ENCODE peak calls at places on chromosomes 5 and 9, in nine cellular contexts. One of them, this sample, is unnamed.

GRCh38 chr5:1268056-1268455 is 26.8 kb downstream of the TERT start:
- DNase-seq in A549: no peak
- DNase-seq in brain microvascular endothelial cell: no peak
- DNase-seq in H9: no peak
- DNase-seq in tibial nerve: no peak
- DNase-seq in left ventricle myocardium inferior: no peak
- DNase-seq in adrenal gland: no peak
- DNase-seq in tibial artery: no peak
- DNase-seq in GM23338: no peak
- DNase-seq in this sample: no peak

GRCh38 chr9:30982301-30982700 is 1402.1 kb upstream of the ACO1 start:
- DNase-seq in A549: no peak
- DNase-seq in brain microvascular endothelial cell: no peak
- DNase-seq in H9: no peak
- DNase-seq in tibial nerve: no peak
- DNase-seq in left ventricle myocardium inferior: no peak
- DNase-seq in adrenal gland: no peak
- DNase-seq in tibial artery: no peak
- DNase-seq in GM23338: no peak
- DNase-seq in this sample: no peak

GRCh38 chr9:10265102-10265708 is 347.6 kb downstream of the PTPRD start:
- DNase-seq in A549: no peak
- DNase-seq in brain microvascular endothelial cell: peak
- DNase-seq in H9: no peak
- DNase-seq in tibial nerve: no peak
- DNase-seq in left ventricle myocardium inferior: no peak
- DNase-seq in adrenal gland: no peak
- DNase-seq in tibial artery: no peak
- DNase-seq in GM23338: no peak
- DNase-seq in this sample: no peak

GRCh38 chr5:111407562-111407961 is 104.8 kb downstream of the STARD4 start:
- DNase-seq in A549: no peak
- DNase-seq in brain microvascular endothelial cell: peak
- DNase-seq in H9: no peak
- DNase-seq in tibial nerve: no peak
- DNase-seq in left ventricle myocardium inferior: no peak
- DNase-seq in adrenal gland: no peak
- DNase-seq in tibial artery: no peak
- DNase-seq in GM23338: no peak
- DNase-seq in this sample: no peak

GRCh38 chr9:91036356-91036755 is 234.7 kb downstream of the SYK start:
- DNase-seq in A549: no peak
- DNase-seq in brain microvascular endothelial cell: no peak
- DNase-seq in H9: no peak
- DNase-seq in tibial nerve: no peak
- DNase-seq in left ventricle myocardium inferior: no peak
- DNase-seq in adrenal gland: no peak
- DNase-seq in tibial artery: no peak
- DNase-seq in GM23338: no peak
- DNase-seq in this sample: no peak

GRCh38 chr5:147918101-147918500 is 11.8 kb upstream of the C5orf46 start:
- DNase-seq in A549: no peak
- DNase-seq in brain microvascular endothelial cell: no peak
- DNase-seq in H9: no peak
- DNase-seq in tibial nerve: no peak
- DNase-seq in left ventricle myocardium inferior: no peak
- DNase-seq in adrenal gland: no peak
- DNase-seq in tibial artery: no peak
- DNase-seq in GM23338: no peak
- DNase-seq in this sample: no peak

GRCh38 chr5:141094481-141095262 is at the start of gene PCDHB2:
- DNase-seq in A549: peak
- DNase-seq in brain microvascular endothelial cell: no peak
- DNase-seq in H9: peak
- DNase-seq in tibial nerve: peak
- DNase-seq in left ventricle myocardium inferior: no peak
- DNase-seq in adrenal gland: no peak
- DNase-seq in tibial artery: no peak
- DNase-seq in GM23338: peak
- DNase-seq in this sample: no peak

GRCh38 chr5:53067641-53068040 is 41.9 kb downstream of the MOCS2 start:
- DNase-seq in A549: no peak
- DNase-seq in brain microvascular endothelial cell: peak
- DNase-seq in H9: no peak
- DNase-seq in tibial nerve: no peak
- DNase-seq in left ventricle myocardium inferior: no peak
- DNase-seq in adrenal gland: no peak
- DNase-seq in tibial artery: no peak
- DNase-seq in GM23338: no peak
- DNase-seq in this sample: no peak

GRCh38 chr5:142792865-142793232 is 22.7 kb downstream of the ARHGAP26 start:
- DNase-seq in A549: no peak
- DNase-seq in brain microvascular endothelial cell: no peak
- DNase-seq in H9: no peak
- DNase-seq in tibial nerve: no peak
- DNase-seq in left ventricle myocardium inferior: no peak
- DNase-seq in adrenal gland: no peak
- DNase-seq in tibial artery: no peak
- DNase-seq in GM23338: no peak
- DNase-seq in this sample: no peak

GRCh38 chr5:177332031-177332895 is 19.2 kb downstream of the LMAN2 start:
- DNase-seq in A549: no peak
- DNase-seq in brain microvascular endothelial cell: no peak
- DNase-seq in H9: no peak
- DNase-seq in tibial nerve: no peak
- DNase-seq in left ventricle myocardium inferior: no peak
- DNase-seq in adrenal gland: no peak
- DNase-seq in tibial artery: no peak
- DNase-seq in GM23338: no peak
- DNase-seq in this sample: no peak

GRCh38 chr9:82606761-82607382 is 456.1 kb downstream of the RASEF start:
- DNase-seq in A549: peak
- DNase-seq in brain microvascular endothelial cell: peak
- DNase-seq in H9: peak
- DNase-seq in tibial nerve: peak
- DNase-seq in left ventricle myocardium inferior: no peak
- DNase-seq in adrenal gland: peak
- DNase-seq in tibial artery: no peak
- DNase-seq in GM23338: peak
- DNase-seq in this sample: no peak

GRCh38 chr9:14654932-14655331 is 38.3 kb downstream of the ZDHHC21 start:
- DNase-seq in A549: peak
- DNase-seq in brain microvascular endothelial cell: no peak
- DNase-seq in H9: no peak
- DNase-seq in tibial nerve: no peak
- DNase-seq in left ventricle myocardium inferior: no peak
- DNase-seq in adrenal gland: no peak
- DNase-seq in tibial artery: no peak
- DNase-seq in GM23338: no peak
- DNase-seq in this sample: no peak

GRCh38 chr5:77423022-77423750 is 68.9 kb downstream of the WDR41 start:
- DNase-seq in A549: no peak
- DNase-seq in brain microvascular endothelial cell: no peak
- DNase-seq in H9: no peak
- DNase-seq in tibial nerve: no peak
- DNase-seq in left ventricle myocardium inferior: no peak
- DNase-seq in adrenal gland: no peak
- DNase-seq in tibial artery: no peak
- DNase-seq in GM23338: no peak
- DNase-seq in this sample: no peak

GRCh38 chr9:129149442-129149841 is 28.6 kb downstream of the IER5L start:
- DNase-seq in A549: no peak
- DNase-seq in brain microvascular endothelial cell: no peak
- DNase-seq in H9: no peak
- DNase-seq in tibial nerve: no peak
- DNase-seq in left ventricle myocardium inferior: no peak
- DNase-seq in adrenal gland: no peak
- DNase-seq in tibial artery: no peak
- DNase-seq in GM23338: no peak
- DNase-seq in this sample: no peak

GRCh38 chr9:34578241-34579096 is 11.1 kb downstream of the CNTFR start:
- DNase-seq in A549: no peak
- DNase-seq in brain microvascular endothelial cell: peak
- DNase-seq in H9: peak
- DNase-seq in tibial nerve: no peak
- DNase-seq in left ventricle myocardium inferior: no peak
- DNase-seq in adrenal gland: peak
- DNase-seq in tibial artery: no peak
- DNase-seq in GM23338: peak
- DNase-seq in this sample: no peak

GRCh38 chr9:134481762-134482161 is 155.5 kb downstream of the RXRA start:
- DNase-seq in A549: no peak
- DNase-seq in brain microvascular endothelial cell: no peak
- DNase-seq in H9: no peak
- DNase-seq in tibial nerve: no peak
- DNase-seq in left ventricle myocardium inferior: no peak
- DNase-seq in adrenal gland: no peak
- DNase-seq in tibial artery: no peak
- DNase-seq in GM23338: no peak
- DNase-seq in this sample: no peak

GRCh38 chr5:112604741-112605390 is 132.8 kb upstream of the APC start:
- DNase-seq in A549: peak
- DNase-seq in brain microvascular endothelial cell: no peak
- DNase-seq in H9: no peak
- DNase-seq in tibial nerve: no peak
- DNase-seq in left ventricle myocardium inferior: no peak
- DNase-seq in adrenal gland: no peak
- DNase-seq in tibial artery: no peak
- DNase-seq in GM23338: peak
- DNase-seq in this sample: no peak

GRCh38 chr9:86126998-86127972 is 27.9 kb upstream of the GOLM1 start:
- DNase-seq in A549: peak
- DNase-seq in brain microvascular endothelial cell: peak
- DNase-seq in H9: peak
- DNase-seq in tibial nerve: peak
- DNase-seq in left ventricle myocardium inferior: peak
- DNase-seq in adrenal gland: peak
- DNase-seq in tibial artery: no peak
- DNase-seq in GM23338: peak
- DNase-seq in this sample: peak

GRCh38 chr9:86119457-86119856 is 20.1 kb upstream of the GOLM1 start:
- DNase-seq in A549: no peak
- DNase-seq in brain microvascular endothelial cell: no peak
- DNase-seq in H9: no peak
- DNase-seq in tibial nerve: no peak
- DNase-seq in left ventricle myocardium inferior: no peak
- DNase-seq in adrenal gland: no peak
- DNase-seq in tibial artery: no peak
- DNase-seq in GM23338: no peak
- DNase-seq in this sample: no peak

GRCh38 chr9:86116425-86116824 is 17.1 kb upstream of the GOLM1 start:
- DNase-seq in A549: no peak
- DNase-seq in brain microvascular endothelial cell: no peak
- DNase-seq in H9: no peak
- DNase-seq in tibial nerve: no peak
- DNase-seq in left ventricle myocardium inferior: no peak
- DNase-seq in adrenal gland: no peak
- DNase-seq in tibial artery: no peak
- DNase-seq in GM23338: no peak
- DNase-seq in this sample: no peak

GRCh38 chr9:86122309-86122708 is 23.0 kb upstream of the GOLM1 start:
- DNase-seq in A549: peak
- DNase-seq in brain microvascular endothelial cell: no peak
- DNase-seq in H9: peak
- DNase-seq in tibial nerve: no peak
- DNase-seq in left ventricle myocardium inferior: no peak
- DNase-seq in adrenal gland: no peak
- DNase-seq in tibial artery: no peak
- DNase-seq in GM23338: peak
- DNase-seq in this sample: no peak
- TF ChIP-seq CTCF in A549: no peak
- TF ChIP-seq CTCF in brain microvascular endothelial cell: peak
- TF ChIP-seq CTCF in H9: no peak
- TF ChIP-seq CTCF in tibial nerve: no peak
- TF ChIP-seq CTCF in left ventricle myocardium inferior: no peak
- TF ChIP-seq CTCF in adrenal gland: no peak
- TF ChIP-seq CTCF in tibial artery: no peak
- TF ChIP-seq CTCF in GM23338: no peak
- TF ChIP-seq CTCF in this sample: no peak

GRCh38 chr5:132377738-132378137 is 8.2 kb downstream of the SLC22A5 start:
- DNase-seq in A549: no peak
- DNase-seq in brain microvascular endothelial cell: no peak
- DNase-seq in H9: no peak
- DNase-seq in tibial nerve: no peak
- DNase-seq in left ventricle myocardium inferior: no peak
- DNase-seq in adrenal gland: no peak
- DNase-seq in tibial artery: peak
- DNase-seq in GM23338: no peak
- DNase-seq in this sample: no peak
- H3K27ac ChIP-seq in A549: no peak
- H3K27ac ChIP-seq in brain microvascular endothelial cell: no peak
- H3K27ac ChIP-seq in H9: no peak
- H3K27ac ChIP-seq in tibial nerve: no peak
- H3K27ac ChIP-seq in left ventricle myocardium inferior: no peak
- H3K27ac ChIP-seq in adrenal gland: no peak
- H3K27ac ChIP-seq in tibial artery: peak
- H3K27ac ChIP-seq in GM23338: no peak
- H3K27ac ChIP-seq in this sample: no peak

GRCh38 chr5:73363911-73364730 is 84.5 kb downstream of the FOXD1 start:
- DNase-seq in A549: peak
- DNase-seq in brain microvascular endothelial cell: no peak
- DNase-seq in H9: no peak
- DNase-seq in tibial nerve: no peak
- DNase-seq in left ventricle myocardium inferior: no peak
- DNase-seq in adrenal gland: no peak
- DNase-seq in tibial artery: no peak
- DNase-seq in GM23338: no peak
- DNase-seq in this sample: no peak
- TF ChIP-seq CTCF in A549: no peak
- TF ChIP-seq CTCF in brain microvascular endothelial cell: peak
- TF ChIP-seq CTCF in H9: no peak
- TF ChIP-seq CTCF in tibial nerve: no peak
- TF ChIP-seq CTCF in left ventricle myocardium inferior: no peak
- TF ChIP-seq CTCF in adrenal gland: no peak
- TF ChIP-seq CTCF in tibial artery: no peak
- TF ChIP-seq CTCF in GM23338: no peak
- TF ChIP-seq CTCF in this sample: no peak

GRCh38 chr9:120734607-120735006 is 20.3 kb upstream of the MEGF9 start:
- DNase-seq in A549: no peak
- DNase-seq in brain microvascular endothelial cell: no peak
- DNase-seq in H9: no peak
- DNase-seq in tibial nerve: no peak
- DNase-seq in left ventricle myocardium inferior: no peak
- DNase-seq in adrenal gland: no peak
- DNase-seq in tibial artery: no peak
- DNase-seq in GM23338: no peak
- DNase-seq in this sample: no peak
- H3K27ac ChIP-seq in A549: peak
- H3K27ac ChIP-seq in brain microvascular endothelial cell: no peak
- H3K27ac ChIP-seq in H9: no peak
- H3K27ac ChIP-seq in tibial nerve: no peak
- H3K27ac ChIP-seq in left ventricle myocardium inferior: peak
- H3K27ac ChIP-seq in adrenal gland: no peak
- H3K27ac ChIP-seq in tibial artery: peak
- H3K27ac ChIP-seq in GM23338: no peak
- H3K27ac ChIP-seq in this sample: peak